ENCODE peak calls at places on chromosomes 5 and 9, in six cellular contexts. One of them, this sample, is unnamed.

GRCh38 chr5:134543820-134544692 is 18.6 kb downstream of the JADE2 start:
- DNase-seq in tibial artery: no peak
- DNase-seq in kidney: peak; percentile 39
- DNase-seq in gastrocnemius medialis: no peak
- DNase-seq in right lobe of liver: peak; percentile 55
- DNase-seq in pancreas: no peak
- DNase-seq in this sample: no peak

GRCh38 chr5:77211013-77211690 is 672 bp downstream of the PDE8B start:
- DNase-seq in tibial artery: no peak
- DNase-seq in kidney: peak; percentile 55
- DNase-seq in gastrocnemius medialis: no peak
- DNase-seq in right lobe of liver: no peak
- DNase-seq in pancreas: peak; percentile 65
- DNase-seq in this sample: no peak

GRCh38 chr5:169027456-169028118 is 273.4 kb downstream of the SLIT3 start:
- DNase-seq in tibial artery: peak; percentile 43
- DNase-seq in kidney: no peak
- DNase-seq in gastrocnemius medialis: no peak
- DNase-seq in right lobe of liver: no peak
- DNase-seq in pancreas: no peak
- DNase-seq in this sample: no peak

GRCh38 chr5:39604491-39604890 is 179.7 kb upstream of the DAB2 start:
- DNase-seq in tibial artery: no peak
- DNase-seq in kidney: no peak
- DNase-seq in gastrocnemius medialis: no peak
- DNase-seq in right lobe of liver: no peak
- DNase-seq in pancreas: no peak
- DNase-seq in this sample: no peak

GRCh38 chr9:18666987-18667772 is 193.2 kb downstream of the ADAMTSL1 start:
- DNase-seq in tibial artery: no peak
- DNase-seq in kidney: no peak
- DNase-seq in gastrocnemius medialis: no peak
- DNase-seq in right lobe of liver: no peak
- DNase-seq in pancreas: no peak
- DNase-seq in this sample: no peak

GRCh38 chr5:86665984-86666760 is 48.4 kb downstream of the COX7C start:
- DNase-seq in tibial artery: no peak
- DNase-seq in kidney: no peak
- DNase-seq in gastrocnemius medialis: no peak
- DNase-seq in right lobe of liver: no peak
- DNase-seq in pancreas: peak; percentile 63
- DNase-seq in this sample: no peak

GRCh38 chr5:178230879-178231735 is 1.5 kb downstream of the PHYKPL start:
- DNase-seq in tibial artery: no peak
- DNase-seq in kidney: peak; percentile 66
- DNase-seq in gastrocnemius medialis: no peak
- DNase-seq in right lobe of liver: peak; percentile 93
- DNase-seq in pancreas: no peak
- DNase-seq in this sample: no peak

GRCh38 chr5:174733091-174733690 is 8.8 kb downstream of the MSX2 start:
- DNase-seq in tibial artery: no peak
- DNase-seq in kidney: no peak
- DNase-seq in gastrocnemius medialis: no peak
- DNase-seq in right lobe of liver: no peak
- DNase-seq in pancreas: no peak
- DNase-seq in this sample: no peak

GRCh38 chr9:35847786-35848185 is 18.8 kb downstream of the TMEM8B start:
- DNase-seq in tibial artery: peak; percentile 5
- DNase-seq in kidney: no peak
- DNase-seq in gastrocnemius medialis: no peak
- DNase-seq in right lobe of liver: no peak
- DNase-seq in pancreas: no peak
- DNase-seq in this sample: no peak

GRCh38 chr9:35842795-35843194 is 13.8 kb downstream of the TMEM8B start:
- DNase-seq in tibial artery: no peak
- DNase-seq in kidney: no peak
- DNase-seq in gastrocnemius medialis: no peak
- DNase-seq in right lobe of liver: no peak
- DNase-seq in pancreas: no peak
- DNase-seq in this sample: no peak

GRCh38 chr9:35844628-35845301 is 15.7 kb downstream of the TMEM8B start:
- DNase-seq in tibial artery: peak; percentile 65
- DNase-seq in kidney: no peak
- DNase-seq in gastrocnemius medialis: peak; percentile 31
- DNase-seq in right lobe of liver: no peak
- DNase-seq in pancreas: no peak
- DNase-seq in this sample: no peak

GRCh38 chr9:35842020-35842745 is 13.2 kb downstream of the TMEM8B start:
- DNase-seq in tibial artery: no peak
- DNase-seq in kidney: no peak
- DNase-seq in gastrocnemius medialis: no peak
- DNase-seq in right lobe of liver: peak; percentile 39
- DNase-seq in pancreas: no peak
- DNase-seq in this sample: no peak

GRCh38 chr9:35845824-35846771 is 17.1 kb downstream of the TMEM8B start:
- DNase-seq in tibial artery: peak; percentile 10
- DNase-seq in kidney: no peak
- DNase-seq in gastrocnemius medialis: no peak
- DNase-seq in right lobe of liver: peak; percentile 52
- DNase-seq in pancreas: no peak
- DNase-seq in this sample: no peak
- H3K4me3 ChIP-seq in tibial artery: no peak overlapping the region
- H3K4me3 ChIP-seq in kidney: no peak overlapping the region
- H3K4me3 ChIP-seq in gastrocnemius medialis: no peak overlapping the region
- H3K4me3 ChIP-seq in right lobe of liver: no peak overlapping the region
- H3K4me3 ChIP-seq in pancreas: peak overlapping the region; percentile 1
- H3K4me3 ChIP-seq in this sample: no peak overlapping the region

DNA sequence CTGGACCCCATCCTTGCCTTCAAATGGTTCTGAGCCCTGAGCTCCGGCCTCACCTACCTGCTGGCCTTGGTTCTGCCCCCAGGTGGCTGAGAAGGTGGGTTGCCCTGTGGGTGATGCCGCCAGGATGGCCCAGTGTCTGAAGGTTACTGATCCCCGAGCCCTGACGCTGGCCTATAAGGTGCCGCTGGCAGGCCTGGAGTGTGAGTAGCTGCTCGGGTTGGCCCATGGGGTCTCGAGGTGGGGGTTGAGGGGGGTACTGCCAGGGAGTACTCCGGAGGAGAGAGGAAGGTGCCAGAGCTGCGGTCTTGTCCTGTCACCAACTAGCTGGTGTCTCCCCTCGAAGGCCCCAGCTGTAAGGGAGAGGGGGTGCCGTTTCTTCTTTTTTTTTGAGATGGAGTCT is 5.2 kb downstream of the CEL start:
- DNase-seq in tibial artery: no peak
- DNase-seq in kidney: peak; percentile 70
- DNase-seq in gastrocnemius medialis: no peak
- DNase-seq in right lobe of liver: peak; percentile 37
- DNase-seq in pancreas: peak; percentile 65
- DNase-seq in this sample: no peak
- H3K4me1 ChIP-seq in tibial artery: no peaks in the 10 kb centered on the region
- H3K4me1 ChIP-seq in kidney: no peaks in the 10 kb centered on the region
- H3K4me1 ChIP-seq in gastrocnemius medialis: no peaks in the 10 kb centered on the region
- H3K4me1 ChIP-seq in right lobe of liver: no peaks in the 10 kb centered on the region
- H3K4me1 ChIP-seq in pancreas: no peaks in the 10 kb centered on the region
- H3K4me1 ChIP-seq in this sample: no peaks in the 10 kb centered on the region

GRCh38 chr5:157521704-157522029 is 53.9 kb downstream of the ADAM19 start:
- DNase-seq in tibial artery: no peak
- DNase-seq in kidney: no peak
- DNase-seq in gastrocnemius medialis: no peak
- DNase-seq in right lobe of liver: no peak
- DNase-seq in pancreas: no peak
- DNase-seq in this sample: no peak

GRCh38 chr5:157523976-157524375 is 51.6 kb downstream of the ADAM19 start:
- DNase-seq in tibial artery: no peak
- DNase-seq in kidney: no peak
- DNase-seq in gastrocnemius medialis: no peak
- DNase-seq in right lobe of liver: no peak
- DNase-seq in pancreas: no peak
- DNase-seq in this sample: no peak

GRCh38 chr5:157518963-157519362 is 56.6 kb downstream of the ADAM19 start:
- DNase-seq in tibial artery: no peak
- DNase-seq in kidney: no peak
- DNase-seq in gastrocnemius medialis: no peak
- DNase-seq in right lobe of liver: no peak
- DNase-seq in pancreas: no peak
- DNase-seq in this sample: no peak

GRCh38 chr5:157519579-157520253 is 55.9 kb downstream of the ADAM19 start:
- DNase-seq in tibial artery: no peak
- DNase-seq in kidney: no peak
- DNase-seq in gastrocnemius medialis: no peak
- DNase-seq in right lobe of liver: no peak
- DNase-seq in pancreas: no peak
- DNase-seq in this sample: no peak

GRCh38 chr5:157520911-157521703 is 54.5 kb downstream of the ADAM19 start:
- DNase-seq in tibial artery: peak; percentile 53
- DNase-seq in kidney: no peak
- DNase-seq in gastrocnemius medialis: no peak
- DNase-seq in right lobe of liver: peak; percentile 66
- DNase-seq in pancreas: no peak
- DNase-seq in this sample: peak; percentile 32
- TF ChIP-seq CTCF in tibial artery: peak; percentile 29
- TF ChIP-seq CTCF in kidney: no peak
- TF ChIP-seq CTCF in gastrocnemius medialis: no peak
- TF ChIP-seq CTCF in right lobe of liver: no peak
- TF ChIP-seq CTCF in pancreas: no peak
- TF ChIP-seq CTCF in this sample: peak; percentile 46

DNA sequence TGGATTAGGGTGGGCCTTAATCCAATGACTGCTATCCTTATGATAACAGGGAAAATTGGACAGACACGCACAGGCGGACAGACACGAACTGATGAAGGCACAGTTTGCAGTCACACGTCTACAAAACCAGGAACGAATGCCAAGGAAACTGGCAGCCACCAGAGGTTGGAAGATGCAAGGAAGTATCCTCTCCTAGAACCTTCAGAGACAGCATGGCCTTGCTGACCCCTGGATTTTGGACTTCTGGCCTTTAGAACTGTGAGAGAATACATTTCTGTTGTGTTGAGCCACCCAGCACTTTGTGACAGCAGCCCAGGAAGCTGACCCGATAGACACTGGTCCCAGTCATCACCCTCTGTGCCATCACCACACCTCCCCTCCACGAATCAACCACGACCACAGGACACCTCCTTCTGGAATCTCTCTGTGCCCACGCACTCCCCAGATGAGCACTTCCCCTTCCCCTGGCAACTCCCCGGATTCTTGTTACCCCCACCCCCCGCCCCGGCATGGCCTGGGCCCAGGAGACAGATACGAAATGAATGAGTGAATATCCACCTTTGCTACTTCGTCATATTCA is 18.7 kb downstream of the GBGT1 start:
- DNase-seq in tibial artery: no peak
- DNase-seq in kidney: no peak
- DNase-seq in gastrocnemius medialis: no peak
- DNase-seq in right lobe of liver: no peak
- DNase-seq in pancreas: no peak
- DNase-seq in this sample: no peak
- H3K4me3 ChIP-seq in tibial artery: no peak overlapping the region
- H3K4me3 ChIP-seq in kidney: peak overlapping the region; percentile 49
- H3K4me3 ChIP-seq in gastrocnemius medialis: peak overlapping the region; percentile 53
- H3K4me3 ChIP-seq in right lobe of liver: no peak overlapping the region
- H3K4me3 ChIP-seq in pancreas: no peak overlapping the region
- H3K4me3 ChIP-seq in this sample: peak overlapping the region; percentile 48

GRCh38 chr5:41415242-41415641 is 95.2 kb downstream of the PLCXD3 start:
- DNase-seq in tibial artery: no peak
- DNase-seq in kidney: no peak
- DNase-seq in gastrocnemius medialis: no peak
- DNase-seq in right lobe of liver: no peak
- DNase-seq in pancreas: no peak
- DNase-seq in this sample: no peak
- H3K4me1 ChIP-seq in tibial artery: no peaks in the 10 kb centered on the region
- H3K4me1 ChIP-seq in kidney: no peaks in the 10 kb centered on the region
- H3K4me1 ChIP-seq in gastrocnemius medialis: no peaks in the 10 kb centered on the region
- H3K4me1 ChIP-seq in right lobe of liver: no peaks in the 10 kb centered on the region
- H3K4me1 ChIP-seq in pancreas: no peaks in the 10 kb centered on the region
- H3K4me1 ChIP-seq in this sample: peaks cover 10% of the 10 kb centered on the region

GRCh38 chr5:1108865-1109174 is 3.0 kb downstream of the SLC12A7 start:
- DNase-seq in tibial artery: no peak
- DNase-seq in kidney: no peak
- DNase-seq in gastrocnemius medialis: no peak
- DNase-seq in right lobe of liver: no peak
- DNase-seq in pancreas: no peak
- DNase-seq in this sample: no peak
- TF ChIP-seq CTCF in tibial artery: no peak
- TF ChIP-seq CTCF in kidney: no peak
- TF ChIP-seq CTCF in gastrocnemius medialis: no peak
- TF ChIP-seq CTCF in right lobe of liver: no peak
- TF ChIP-seq CTCF in pancreas: no peak
- TF ChIP-seq CTCF in this sample: no peak

DNA sequence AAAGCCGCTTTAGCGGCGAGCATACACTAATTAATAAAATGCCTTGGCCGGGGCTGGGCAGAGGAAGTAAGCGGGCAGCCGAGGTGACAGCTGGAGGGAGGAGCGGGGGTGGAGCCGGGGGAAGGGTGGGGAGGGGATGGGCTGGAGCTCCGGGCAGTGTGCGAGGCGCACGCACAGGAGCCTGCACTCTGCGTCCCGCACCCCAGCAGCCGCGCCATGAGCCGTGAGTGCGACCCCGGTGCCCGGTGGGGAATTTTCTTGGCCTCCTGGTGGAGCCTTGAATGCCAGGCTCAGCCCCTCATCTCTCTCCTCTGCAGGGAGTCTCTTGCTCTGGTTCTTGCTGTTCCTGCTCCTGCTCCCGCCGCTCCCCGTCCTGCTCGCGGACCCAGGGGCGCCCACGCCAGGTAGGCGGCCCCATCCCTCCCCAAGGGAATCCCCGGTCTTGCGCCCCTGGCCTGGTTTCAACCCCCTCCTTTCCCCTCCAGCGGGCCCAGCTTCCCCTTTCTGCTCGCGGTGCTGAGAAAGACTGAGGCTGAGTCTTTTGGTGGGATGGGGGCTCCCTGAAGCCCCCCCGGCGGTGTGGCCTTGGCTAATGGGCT is at the start of gene PTGS1:
- DNase-seq in tibial artery: peak; percentile 57
- DNase-seq in kidney: peak; percentile 76
- DNase-seq in gastrocnemius medialis: no peak
- DNase-seq in right lobe of liver: peak; percentile 68
- DNase-seq in pancreas: peak; percentile 70
- DNase-seq in this sample: peak; percentile 43
- H3K4me3 ChIP-seq in tibial artery: peak within 1 kb of the TSS; percentile 43
- H3K4me3 ChIP-seq in kidney: peak within 1 kb of the TSS; percentile 29
- H3K4me3 ChIP-seq in gastrocnemius medialis: peak within 1 kb of the TSS; percentile 8
- H3K4me3 ChIP-seq in right lobe of liver: peak within 1 kb of the TSS; percentile 37
- H3K4me3 ChIP-seq in pancreas: peak within 1 kb of the TSS; percentile 28
- H3K4me3 ChIP-seq in this sample: peak within 1 kb of the TSS; percentile 31

GRCh38 chr9:121184463-121184862 is 17.2 kb downstream of the RAB14 start:
- DNase-seq in tibial artery: no peak
- DNase-seq in kidney: no peak
- DNase-seq in gastrocnemius medialis: no peak
- DNase-seq in right lobe of liver: no peak
- DNase-seq in pancreas: no peak
- DNase-seq in this sample: no peak

GRCh38 chr9:121185178-121185745 is 16.4 kb downstream of the RAB14 start:
- DNase-seq in tibial artery: no peak
- DNase-seq in kidney: no peak
- DNase-seq in gastrocnemius medialis: no peak
- DNase-seq in right lobe of liver: no peak
- DNase-seq in pancreas: no peak
- DNase-seq in this sample: no peak

GRCh38 chr9:121183666-121184423 is 17.8 kb downstream of the RAB14 start:
- DNase-seq in tibial artery: no peak
- DNase-seq in kidney: no peak
- DNase-seq in gastrocnemius medialis: no peak
- DNase-seq in right lobe of liver: no peak
- DNase-seq in pancreas: no peak
- DNase-seq in this sample: no peak

GRCh38 chr9:121182437-121182836 is 19.2 kb downstream of the RAB14 start:
- DNase-seq in tibial artery: no peak
- DNase-seq in kidney: no peak
- DNase-seq in gastrocnemius medialis: no peak
- DNase-seq in right lobe of liver: no peak
- DNase-seq in pancreas: no peak
- DNase-seq in this sample: no peak

GRCh38 chr9:121182976-121183375 is 18.7 kb downstream of the RAB14 start:
- DNase-seq in tibial artery: no peak
- DNase-seq in kidney: no peak
- DNase-seq in gastrocnemius medialis: no peak
- DNase-seq in right lobe of liver: no peak
- DNase-seq in pancreas: no peak
- DNase-seq in this sample: no peak
- H3K4me1 ChIP-seq in tibial artery: no peaks in the 10 kb centered on the region
- H3K4me1 ChIP-seq in kidney: peaks cover 44% of the 10 kb centered on the region
- H3K4me1 ChIP-seq in gastrocnemius medialis: peaks cover 26% of the 10 kb centered on the region
- H3K4me1 ChIP-seq in right lobe of liver: peaks cover 68% of the 10 kb centered on the region
- H3K4me1 ChIP-seq in pancreas: peaks cover 53% of the 10 kb centered on the region
- H3K4me1 ChIP-seq in this sample: peaks cover 17% of the 10 kb centered on the region

This sample was measured in heart right ventricle.